ENCODE peak calls at places on chromosomes 7 and 10, in nine cellular contexts. O, D, L, G, J, Y, C, U and W are unnamed samples.

GRCh38 chr10:86960003-86960862 is 1.8 kb downstream of the SNCG start:
- DNase-seq in O (peak), D (no peak), L (no peak), G (peak), J (peak), Y (peak), C (peak), U (peak), W (no peak)

GRCh38 chr10:21526952-21527633 is 1.6 kb upstream of the SKIDA1 start:
- DNase-seq in O (peak), D (no peak), L (no peak), G (peak), J (peak), Y (peak), C (peak), U (peak), W (peak)

GRCh38 chr7:73718905-73719805 is at the start of gene STX1A:
- DNase-seq in O (peak), D (no peak), L (peak), G (peak), J (no peak), Y (peak), C (no peak), U (peak), W (peak)

GRCh38 chr10:60305394-60305892 is 84.2 kb downstream of the ANK3 start:
- DNase-seq in O (no peak), D (no peak), L (no peak), G (no peak), J (no peak), Y (no peak), C (no peak), U (no peak), W (no peak)

GRCh38 chr7:36278767-36279171 is 110.9 kb upstream of the ANLN start:
- DNase-seq in O (no peak), D (peak), L (no peak), G (no peak), J (peak), Y (no peak), C (no peak), U (no peak), W (peak)

GRCh38 chr10:9869185-9869584 is 1148.5 kb upstream of the CELF2 start:
- DNase-seq in O (no peak), D (no peak), L (no peak), G (no peak), J (no peak), Y (no peak), C (no peak), U (no peak), W (no peak)

GRCh38 chr10:54559498-54559897 is 241.5 kb downstream of the PCDH15 start:
- DNase-seq in O (no peak), D (peak), L (no peak), G (no peak), J (no peak), Y (no peak), C (no peak), U (no peak), W (no peak)

GRCh38 chr10:3054816-3055202 is 12.5 kb upstream of the PFKP start:
- DNase-seq in O (no peak), D (no peak), L (no peak), G (no peak), J (no peak), Y (no peak), C (no peak), U (no peak), W (no peak)

GRCh38 chr7:17915796-17916195 is 24.5 kb downstream of the SNX13 start:
- DNase-seq in O (no peak), D (no peak), L (no peak), G (no peak), J (no peak), Y (no peak), C (no peak), U (no peak), W (no peak)

GRCh38 chr7:44219371-44220045 is 18.7 kb downstream of the YKT6 start:
- DNase-seq in O (no peak), D (no peak), L (no peak), G (peak), J (peak), Y (no peak), C (no peak), U (no peak), W (no peak)

GRCh38 chr10:119541459-119542356 is 811 bp downstream of the RGS10 start:
- DNase-seq in O (peak), D (no peak), L (peak), G (peak), J (peak), Y (peak), C (peak), U (no peak), W (no peak)

GRCh38 chr10:131071721-131072120 is 239.8 kb downstream of the TCERG1L start:
- DNase-seq in O (no peak), D (no peak), L (no peak), G (no peak), J (no peak), Y (no peak), C (no peak), U (no peak), W (no peak)

GRCh38 chr10:129955591-129956284 is 8.3 kb downstream of the EBF3 start:
- DNase-seq in O (no peak), D (no peak), L (no peak), G (no peak), J (no peak), Y (no peak), C (no peak), U (no peak), W (peak)

GRCh38 chr7:129774871-129775694 is 163.6 kb downstream of the NRF1 start:
- DNase-seq in O (no peak), D (no peak), L (no peak), G (no peak), J (no peak), Y (no peak), C (no peak), U (no peak), W (no peak)

GRCh38 chr7:35420657-35421056 is 166.8 kb upstream of the TBX20 start:
- DNase-seq in O (no peak), D (no peak), L (no peak), G (no peak), J (no peak), Y (no peak), C (no peak), U (no peak), W (no peak)

GRCh38 chr7:18834574-18835361 is 282.7 kb downstream of the TWIST1 start:
- DNase-seq in O (no peak), D (no peak), L (no peak), G (no peak), J (no peak), Y (no peak), C (no peak), U (no peak), W (no peak)

GRCh38 chr10:3467052-3467906 is 294.7 kb upstream of the PITRM1 start:
- DNase-seq in O (no peak), D (peak), L (no peak), G (peak), J (peak), Y (no peak), C (peak), U (no peak), W (peak)

GRCh38 chr10:60778978-60779668 is 845 bp downstream of the CDK1 start:
- DNase-seq in O (no peak), D (no peak), L (no peak), G (no peak), J (no peak), Y (no peak), C (no peak), U (no peak), W (no peak)

GRCh38 chr10:56317603-56318002 is 43.5 kb downstream of the ZWINT start:
- DNase-seq in O (no peak), D (no peak), L (no peak), G (no peak), J (no peak), Y (no peak), C (no peak), U (no peak), W (no peak)

GRCh38 chr7:129644634-129645230 is 33.2 kb downstream of the NRF1 start:
- DNase-seq in O (no peak), D (no peak), L (no peak), G (no peak), J (no peak), Y (no peak), C (no peak), U (no peak), W (peak)

GRCh38 chr10:91745086-91745831 is 53.0 kb upstream of the TNKS2 start:
- DNase-seq in O (no peak), D (no peak), L (no peak), G (no peak), J (no peak), Y (no peak), C (no peak), U (peak), W (peak)

GRCh38 chr10:114181971-114182370 is 2.8 kb downstream of the TDRD1 start:
- DNase-seq in O (no peak), D (no peak), L (no peak), G (peak), J (peak), Y (no peak), C (peak), U (peak), W (no peak)

GRCh38 chr7:128214463-128214862 is 26.6 kb upstream of the LEP start:
- DNase-seq in O (no peak), D (no peak), L (no peak), G (no peak), J (no peak), Y (no peak), C (no peak), U (no peak), W (no peak)

GRCh38 chr10:101287922-101288638 is 58.8 kb upstream of the LBX1 start:
- DNase-seq in O (no peak), D (no peak), L (no peak), G (no peak), J (no peak), Y (no peak), C (no peak), U (peak), W (no peak)

GRCh38 chr7:18471476-18472160 is 23.9 kb upstream of the HDAC9 start:
- DNase-seq in O (no peak), D (no peak), L (no peak), G (no peak), J (no peak), Y (no peak), C (no peak), U (no peak), W (no peak)

GRCh38 chr10:28906934-28907333 is 229.6 kb downstream of the BAMBI start:
- DNase-seq in O (no peak), D (no peak), L (no peak), G (no peak), J (no peak), Y (no peak), C (no peak), U (no peak), W (no peak)

GRCh38 chr7:100476903-100477870 is 1.8 kb downstream of the TSC22D4 start:
- DNase-seq in O (no peak), D (no peak), L (no peak), G (no peak), J (peak), Y (no peak), C (peak), U (peak), W (no peak)

GRCh38 chr7:81159402-81159801 is 240.6 kb upstream of the SEMA3C start:
- DNase-seq in O (no peak), D (no peak), L (no peak), G (no peak), J (no peak), Y (no peak), C (no peak), U (no peak), W (peak)

GRCh38 chr7:72187179-72187578 is 225.0 kb downstream of the CALN1 start:
- DNase-seq in O (no peak), D (no peak), L (no peak), G (no peak), J (no peak), Y (no peak), C (no peak), U (peak), W (no peak)

GRCh38 chr10:110387983-110388681 is 83.4 kb upstream of the SMNDC1 start:
- DNase-seq in O (peak), D (peak), L (no peak), G (no peak), J (no peak), Y (peak), C (no peak), U (no peak), W (no peak)

GRCh38 chr10:80684217-80684616 is 146.5 kb downstream of the SH2D4B start:
- DNase-seq in O (no peak), D (no peak), L (no peak), G (no peak), J (no peak), Y (no peak), C (no peak), U (peak), W (peak)

GRCh38 chr10:36437367-36437766 is 688.0 kb upstream of the ANKRD30A start:
- DNase-seq in O (no peak), D (no peak), L (no peak), G (no peak), J (no peak), Y (no peak), C (no peak), U (no peak), W (no peak)

GRCh38 chr10:113958631-113959382 is 84.9 kb upstream of the ADRB1 start:
- DNase-seq in O (peak), D (peak), L (no peak), G (no peak), J (peak), Y (no peak), C (peak), U (peak), W (peak)

GRCh38 chr7:8389898-8390642 is 43.3 kb upstream of the NXPH1 start:
- DNase-seq in O (no peak), D (no peak), L (no peak), G (no peak), J (no peak), Y (no peak), C (no peak), U (peak), W (no peak)